ENCODE peak calls at places on chromosomes 1 and 21, in nine cellular contexts. V is Karpas-422, J is DND-41, H is right lobe of liver, G is body of pancreas, Q is mesendoderm, D is Panc1, I is PC-9, M is aorta. P is an unnamed sample. For H3K36me3, the result is how much of the 10 kb centered on the place peaks cover.

GRCh38 chr1:46643368-46643775 is 24.8 kb downstream of the ATPAF1 start:
- DNase-seq in V (no peak), J (no peak), H (no peak), G (no peak), Q (no peak), D (peak), I (peak), M (no peak), P (no peak)

GRCh38 chr1:201266774-201267173 is 16.5 kb upstream of the PKP1 start:
- DNase-seq in V (no peak), J (no peak), H (no peak), G (no peak), Q (no peak), D (peak), I (no peak), M (no peak), P (no peak)

GRCh38 chr1:151326619-151327222 is 495 bp downstream of the PI4KB start:
- DNase-seq in V (peak), J (peak), H (peak), G (peak), Q (peak), D (no peak), I (peak), M (peak), P (no peak)

GRCh38 chr1:100523038-100523649 is 14.8 kb upstream of the GPR88 start:
- DNase-seq in V (peak), J (no peak), H (no peak), G (no peak), Q (no peak), D (no peak), I (no peak), M (no peak), P (no peak)

GRCh38 chr1:53629101-53629691 is 109.8 kb downstream of the GLIS1 start:
- DNase-seq in V (no peak), J (no peak), H (peak), G (no peak), Q (no peak), D (no peak), I (no peak), M (peak), P (no peak)

GRCh38 chr1:58714594-58714993 is 14.7 kb upstream of the MYSM1 start:
- DNase-seq in V (no peak), J (no peak), H (no peak), G (no peak), Q (peak), D (no peak), I (no peak), M (no peak), P (no peak)

GRCh38 chr1:27621067-27621920 is 13.7 kb downstream of the FGR start:
- DNase-seq in V (peak), J (no peak), H (no peak), G (peak), Q (no peak), D (no peak), I (no peak), M (no peak), P (no peak)

GRCh38 chr1:206787956-206788355 is 15.7 kb upstream of the IL10 start:
- DNase-seq in V (no peak), J (no peak), H (no peak), G (no peak), Q (no peak), D (no peak), I (no peak), M (no peak), P (no peak)

GRCh38 chr21:45957986-45958610 is 23.5 kb upstream of the COL6A1 start:
- DNase-seq in V (no peak), J (no peak), H (no peak), G (no peak), Q (no peak), D (no peak), I (no peak), M (peak), P (no peak)

GRCh38 chr1:58976294-58976693 is 192.4 kb upstream of the JUN start:
- DNase-seq in V (no peak), J (no peak), H (no peak), G (peak), Q (no peak), D (no peak), I (no peak), M (no peak), P (no peak)

GRCh38 chr1:173193639-173194038 is 13.5 kb downstream of the TNFSF4 start:
- DNase-seq in V (peak), J (no peak), H (no peak), G (peak), Q (no peak), D (no peak), I (no peak), M (no peak), P (no peak)

GRCh38 chr1:244066954-244067716 is 16.1 kb downstream of the ZBTB18 start:
- DNase-seq in V (no peak), J (no peak), H (no peak), G (no peak), Q (peak), D (no peak), I (no peak), M (no peak), P (no peak)

GRCh38 chr1:68148631-68149030 is 83.7 kb downstream of the WLS start:
- DNase-seq in V (no peak), J (no peak), H (no peak), G (no peak), Q (peak), D (no peak), I (no peak), M (no peak), P (no peak)
- H3K36me3 ChIP-seq in V (under half), J (under half), H (under half), G (under half), Q (under half), D (under half), I (under half), M (under half), P (under half)

GRCh38 chr1:33097762-33098161 is 16.8 kb downstream of the AZIN2 start:
- DNase-seq in V (no peak), J (no peak), H (peak), G (no peak), Q (no peak), D (no peak), I (no peak), M (no peak), P (no peak)

GRCh38 chr1:33096358-33097005 is 15.5 kb downstream of the AZIN2 start:
- DNase-seq in V (no peak), J (no peak), H (peak), G (no peak), Q (no peak), D (no peak), I (no peak), M (no peak), P (no peak)

GRCh38 chr1:33099290-33100118 is 18.6 kb downstream of the AZIN2 start:
- DNase-seq in V (peak), J (peak), H (no peak), G (peak), Q (peak), D (peak), I (peak), M (peak), P (no peak)

GRCh38 chr1:33097137-33097611 is 16.2 kb downstream of the AZIN2 start:
- DNase-seq in V (no peak), J (no peak), H (peak), G (no peak), Q (no peak), D (no peak), I (no peak), M (no peak), P (no peak)

DNA sequence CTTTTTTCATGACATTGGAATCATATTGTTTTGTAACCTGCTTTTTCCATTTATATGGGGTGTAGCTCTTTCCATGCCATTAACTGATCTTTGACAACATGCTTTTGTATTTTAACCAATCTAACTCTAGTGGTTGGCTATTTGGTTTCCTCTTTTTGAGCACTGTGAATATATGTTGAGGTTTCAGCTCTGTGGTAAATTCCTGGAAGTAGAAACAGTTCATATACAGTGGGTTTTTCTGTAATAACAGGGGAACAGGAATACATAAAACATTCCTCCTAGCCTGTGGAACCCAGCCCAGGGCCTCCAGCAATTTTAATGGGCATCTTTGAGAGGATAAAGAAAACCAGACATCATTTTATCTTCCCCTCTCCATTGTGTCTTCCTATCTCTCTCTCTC is 17.4 kb downstream of the AZIN2 start:
- DNase-seq in V (no peak), J (peak), H (no peak), G (no peak), Q (no peak), D (no peak), I (no peak), M (no peak), P (no peak)
- H3K36me3 ChIP-seq in V (under half), J (under half), H (under half), G (under half), Q (under half), D (under half), I (under half), M (under half), P (under half)

DNA sequence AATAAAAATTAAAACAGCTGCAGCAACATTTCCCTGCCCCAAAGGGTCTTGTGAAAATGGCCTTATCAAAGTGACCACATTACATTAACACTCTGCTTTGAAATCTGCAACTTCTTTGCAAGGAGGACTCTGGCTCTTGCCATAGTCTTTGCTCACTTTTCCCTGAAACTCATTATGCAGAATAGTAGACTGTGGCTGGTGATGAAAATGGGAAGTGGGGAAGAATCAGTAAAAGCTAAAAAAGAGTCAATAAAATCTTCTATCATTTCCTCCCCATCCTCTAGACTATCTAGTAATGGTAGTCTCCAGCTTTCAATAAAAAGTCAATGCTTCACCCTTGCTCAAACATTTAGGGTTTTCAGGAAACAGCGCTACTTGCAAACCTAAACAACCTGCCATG is 18.6 kb upstream of the NUP133 start:
- DNase-seq in V (no peak), J (no peak), H (no peak), G (no peak), Q (no peak), D (no peak), I (no peak), M (no peak), P (no peak)
- H3K36me3 ChIP-seq in V (under half), J (half or more), H (under half), G (under half), Q (under half), D (under half), I (under half), M (under half), P (half or more)

GRCh38 chr1:21123287-21123961 is 53.3 kb downstream of the EIF4G3 start:
- DNase-seq in V (no peak), J (no peak), H (no peak), G (no peak), Q (no peak), D (no peak), I (no peak), M (no peak), P (no peak)
- H3K36me3 ChIP-seq in V (under half), J (under half), H (under half), G (under half), Q (under half), D (under half), I (under half), M (under half), P (under half)

GRCh38 chr1:112665857-112666256 is 8.6 kb upstream of the MOV10 start:
- DNase-seq in V (no peak), J (no peak), H (no peak), G (no peak), Q (no peak), D (no peak), I (no peak), M (no peak), P (no peak)
- H3K36me3 ChIP-seq in V (half or more), J (half or more), H (half or more), G (under half), Q (under half), D (under half), I (half or more), M (under half), P (half or more)

GRCh38 chr1:157985473-157985872 is 8.0 kb upstream of the KIRREL1 start:
- DNase-seq in V (no peak), J (no peak), H (no peak), G (no peak), Q (no peak), D (no peak), I (no peak), M (no peak), P (no peak)
- H3K36me3 ChIP-seq in V (under half), J (under half), H (under half), G (under half), Q (under half), D (under half), I (under half), M (under half), P (under half)

DNA sequence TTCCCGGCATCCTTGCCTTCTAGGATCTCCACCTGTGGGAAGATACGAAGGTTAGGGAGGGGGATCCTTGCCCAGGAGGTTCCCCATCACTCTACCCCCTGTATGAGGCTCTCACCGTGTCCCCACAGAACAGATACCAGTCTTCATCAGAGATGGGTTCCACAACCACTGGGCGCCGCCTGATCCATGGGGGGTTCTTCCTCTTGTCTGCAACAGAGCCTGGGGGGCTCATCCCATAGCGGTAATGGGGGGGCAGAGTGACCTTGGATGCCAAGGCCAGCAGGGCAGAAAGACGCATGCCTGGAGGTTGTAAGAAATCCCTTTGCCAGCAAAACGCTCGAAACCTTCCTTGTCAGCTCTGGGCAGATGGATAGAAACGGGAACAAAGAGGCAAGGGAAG is 2.5 kb downstream of the MRPL24 start:
- DNase-seq in V (no peak), J (no peak), H (no peak), G (no peak), Q (no peak), D (no peak), I (no peak), M (no peak), P (no peak)
- H3K36me3 ChIP-seq in V (under half), J (half or more), H (under half), G (under half), Q (under half), D (under half), I (under half), M (under half), P (under half)

GRCh38 chr1:24901791-24902470 is 28.1 kb downstream of the RUNX3 start:
- DNase-seq in V (no peak), J (no peak), H (peak), G (no peak), Q (no peak), D (no peak), I (no peak), M (peak), P (no peak)
- H3K36me3 ChIP-seq in V (under half), J (under half), H (under half), G (under half), Q (under half), D (under half), I (under half), M (under half), P (under half)

P was measured in neuronal stem cell.